ENCODE peak calls at places on chromosomes 1 and 21, in nine cellular contexts. One of them, this sample, is unnamed.

GRCh38 chr1:92817986-92818764 is 13.7 kb upstream of the RPL5 start:
- DNase-seq in MM.1S: peak
- DNase-seq in CD8-positive, alpha-beta T cell: no peak
- DNase-seq in heart right ventricle: peak
- DNase-seq in epithelial cell of esophagus: peak
- DNase-seq in foreskin fibroblast: no peak
- DNase-seq in fibroblast of mammary gland: peak
- DNase-seq in aorta: no peak
- DNase-seq in upper lobe of right lung: no peak
- DNase-seq in this sample: no peak

GRCh38 chr1:119771016-119771415 is 2.3 kb upstream of the HMGCS2 start:
- DNase-seq in MM.1S: no peak
- DNase-seq in CD8-positive, alpha-beta T cell: no peak
- DNase-seq in heart right ventricle: no peak
- DNase-seq in epithelial cell of esophagus: no peak
- DNase-seq in foreskin fibroblast: no peak
- DNase-seq in fibroblast of mammary gland: peak
- DNase-seq in aorta: no peak
- DNase-seq in upper lobe of right lung: no peak
- DNase-seq in this sample: no peak

GRCh38 chr1:220925707-220926106 is 46.5 kb downstream of the HLX start:
- DNase-seq in MM.1S: no peak
- DNase-seq in CD8-positive, alpha-beta T cell: no peak
- DNase-seq in heart right ventricle: no peak
- DNase-seq in epithelial cell of esophagus: peak
- DNase-seq in foreskin fibroblast: no peak
- DNase-seq in fibroblast of mammary gland: no peak
- DNase-seq in aorta: no peak
- DNase-seq in upper lobe of right lung: no peak
- DNase-seq in this sample: no peak

GRCh38 chr1:2110738-2111673 is 60.8 kb downstream of the PRKCZ start:
- DNase-seq in MM.1S: no peak
- DNase-seq in CD8-positive, alpha-beta T cell: no peak
- DNase-seq in heart right ventricle: no peak
- DNase-seq in epithelial cell of esophagus: no peak
- DNase-seq in foreskin fibroblast: no peak
- DNase-seq in fibroblast of mammary gland: no peak
- DNase-seq in aorta: peak
- DNase-seq in upper lobe of right lung: peak
- DNase-seq in this sample: no peak

GRCh38 chr1:218394416-218394815 is 49.3 kb downstream of the TGFB2 start:
- DNase-seq in MM.1S: no peak
- DNase-seq in CD8-positive, alpha-beta T cell: no peak
- DNase-seq in heart right ventricle: no peak
- DNase-seq in epithelial cell of esophagus: no peak
- DNase-seq in foreskin fibroblast: no peak
- DNase-seq in fibroblast of mammary gland: no peak
- DNase-seq in aorta: no peak
- DNase-seq in upper lobe of right lung: no peak
- DNase-seq in this sample: no peak

GRCh38 chr1:177600936-177601335 is 368.9 kb downstream of the SEC16B start:
- DNase-seq in MM.1S: no peak
- DNase-seq in CD8-positive, alpha-beta T cell: no peak
- DNase-seq in heart right ventricle: no peak
- DNase-seq in epithelial cell of esophagus: no peak
- DNase-seq in foreskin fibroblast: no peak
- DNase-seq in fibroblast of mammary gland: no peak
- DNase-seq in aorta: no peak
- DNase-seq in upper lobe of right lung: no peak
- DNase-seq in this sample: no peak

GRCh38 chr1:99557556-99558256 is 88.2 kb upstream of the PALMD start:
- DNase-seq in MM.1S: no peak
- DNase-seq in CD8-positive, alpha-beta T cell: no peak
- DNase-seq in heart right ventricle: no peak
- DNase-seq in epithelial cell of esophagus: peak
- DNase-seq in foreskin fibroblast: peak
- DNase-seq in fibroblast of mammary gland: peak
- DNase-seq in aorta: no peak
- DNase-seq in upper lobe of right lung: no peak
- DNase-seq in this sample: peak

GRCh38 chr1:1059494-1060280 is 14.4 kb downstream of the RNF223 start:
- DNase-seq in MM.1S: peak
- DNase-seq in CD8-positive, alpha-beta T cell: peak
- DNase-seq in heart right ventricle: peak
- DNase-seq in epithelial cell of esophagus: peak
- DNase-seq in foreskin fibroblast: peak
- DNase-seq in fibroblast of mammary gland: peak
- DNase-seq in aorta: peak
- DNase-seq in upper lobe of right lung: peak
- DNase-seq in this sample: no peak

GRCh38 chr1:65813956-65814355 is 21.3 kb downstream of the PDE4B start:
- DNase-seq in MM.1S: no peak
- DNase-seq in CD8-positive, alpha-beta T cell: no peak
- DNase-seq in heart right ventricle: no peak
- DNase-seq in epithelial cell of esophagus: peak
- DNase-seq in foreskin fibroblast: peak
- DNase-seq in fibroblast of mammary gland: peak
- DNase-seq in aorta: no peak
- DNase-seq in upper lobe of right lung: no peak
- DNase-seq in this sample: no peak

GRCh38 chr1:186236921-186237320 is 138.1 kb downstream of the TPR start:
- DNase-seq in MM.1S: no peak
- DNase-seq in CD8-positive, alpha-beta T cell: no peak
- DNase-seq in heart right ventricle: no peak
- DNase-seq in epithelial cell of esophagus: peak
- DNase-seq in foreskin fibroblast: peak
- DNase-seq in fibroblast of mammary gland: peak
- DNase-seq in aorta: no peak
- DNase-seq in upper lobe of right lung: no peak
- DNase-seq in this sample: peak

GRCh38 chr1:177384461-177384860 is 213.7 kb downstream of the BRINP2 start:
- DNase-seq in MM.1S: no peak
- DNase-seq in CD8-positive, alpha-beta T cell: no peak
- DNase-seq in heart right ventricle: no peak
- DNase-seq in epithelial cell of esophagus: peak
- DNase-seq in foreskin fibroblast: peak
- DNase-seq in fibroblast of mammary gland: peak
- DNase-seq in aorta: no peak
- DNase-seq in upper lobe of right lung: no peak
- DNase-seq in this sample: no peak

GRCh38 chr1:149997585-149998262 is 12.8 kb downstream of the OTUD7B start:
- DNase-seq in MM.1S: peak
- DNase-seq in CD8-positive, alpha-beta T cell: no peak
- DNase-seq in heart right ventricle: no peak
- DNase-seq in epithelial cell of esophagus: no peak
- DNase-seq in foreskin fibroblast: no peak
- DNase-seq in fibroblast of mammary gland: no peak
- DNase-seq in aorta: no peak
- DNase-seq in upper lobe of right lung: no peak
- DNase-seq in this sample: no peak

GRCh38 chr21:38186869-38187268 is 69.9 kb upstream of the KCNJ15 start:
- DNase-seq in MM.1S: no peak
- DNase-seq in CD8-positive, alpha-beta T cell: no peak
- DNase-seq in heart right ventricle: no peak
- DNase-seq in epithelial cell of esophagus: no peak
- DNase-seq in foreskin fibroblast: no peak
- DNase-seq in fibroblast of mammary gland: no peak
- DNase-seq in aorta: no peak
- DNase-seq in upper lobe of right lung: no peak
- DNase-seq in this sample: no peak

GRCh38 chr21:31162827-31163226 is 124.6 kb upstream of the KRTAP19-8 start:
- DNase-seq in MM.1S: no peak
- DNase-seq in CD8-positive, alpha-beta T cell: no peak
- DNase-seq in heart right ventricle: no peak
- DNase-seq in epithelial cell of esophagus: peak
- DNase-seq in foreskin fibroblast: peak
- DNase-seq in fibroblast of mammary gland: peak
- DNase-seq in aorta: no peak
- DNase-seq in upper lobe of right lung: no peak
- DNase-seq in this sample: peak

GRCh38 chr1:64163972-64164371 is 39.5 kb upstream of the UBE2U start:
- DNase-seq in MM.1S: no peak
- DNase-seq in CD8-positive, alpha-beta T cell: no peak
- DNase-seq in heart right ventricle: no peak
- DNase-seq in epithelial cell of esophagus: peak
- DNase-seq in foreskin fibroblast: no peak
- DNase-seq in fibroblast of mammary gland: peak
- DNase-seq in aorta: no peak
- DNase-seq in upper lobe of right lung: no peak
- DNase-seq in this sample: no peak

GRCh38 chr1:245062906-245063305 is 91.9 kb upstream of the KIF26B start:
- DNase-seq in MM.1S: no peak
- DNase-seq in CD8-positive, alpha-beta T cell: no peak
- DNase-seq in heart right ventricle: no peak
- DNase-seq in epithelial cell of esophagus: no peak
- DNase-seq in foreskin fibroblast: no peak
- DNase-seq in fibroblast of mammary gland: no peak
- DNase-seq in aorta: no peak
- DNase-seq in upper lobe of right lung: no peak
- DNase-seq in this sample: no peak

GRCh38 chr1:155083865-155084721 is 5.5 kb downstream of the EFNA3 start:
- DNase-seq in MM.1S: peak
- DNase-seq in CD8-positive, alpha-beta T cell: no peak
- DNase-seq in heart right ventricle: peak
- DNase-seq in epithelial cell of esophagus: peak
- DNase-seq in foreskin fibroblast: no peak
- DNase-seq in fibroblast of mammary gland: peak
- DNase-seq in aorta: no peak
- DNase-seq in upper lobe of right lung: no peak
- DNase-seq in this sample: no peak

GRCh38 chr1:27960762-27961645 is 1.2 kb downstream of the XKR8 start:
- DNase-seq in MM.1S: no peak
- DNase-seq in CD8-positive, alpha-beta T cell: no peak
- DNase-seq in heart right ventricle: no peak
- DNase-seq in epithelial cell of esophagus: no peak
- DNase-seq in foreskin fibroblast: peak
- DNase-seq in fibroblast of mammary gland: peak
- DNase-seq in aorta: peak
- DNase-seq in upper lobe of right lung: no peak
- DNase-seq in this sample: no peak
- H3K4me3 ChIP-seq in MM.1S: peak
- H3K4me3 ChIP-seq in CD8-positive, alpha-beta T cell: peak
- H3K4me3 ChIP-seq in heart right ventricle: peak
- H3K4me3 ChIP-seq in epithelial cell of esophagus: peak
- H3K4me3 ChIP-seq in foreskin fibroblast: peak
- H3K4me3 ChIP-seq in fibroblast of mammary gland: peak
- H3K4me3 ChIP-seq in aorta: no peak
- H3K4me3 ChIP-seq in upper lobe of right lung: peak
- H3K4me3 ChIP-seq in this sample: peak

DNA sequence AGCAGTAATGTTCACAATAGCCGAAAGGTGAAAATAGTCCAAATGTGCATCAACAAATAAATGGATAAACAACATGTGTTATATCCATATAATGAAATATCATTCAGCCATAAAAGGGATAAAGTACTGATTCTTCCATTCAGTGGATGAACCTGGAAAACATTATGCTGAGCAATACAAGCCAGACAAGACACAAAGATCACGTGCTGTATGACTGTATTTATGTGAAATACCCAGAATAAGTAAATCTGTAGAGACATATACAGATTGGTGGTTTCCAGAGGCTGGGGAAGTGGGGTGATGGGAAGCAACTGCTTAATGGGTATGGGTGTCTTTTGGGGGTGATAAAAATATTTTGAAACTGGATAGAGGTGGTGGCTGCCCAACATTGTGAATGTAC is 13.3 kb upstream of the GSTM4 start:
- DNase-seq in MM.1S: no peak
- DNase-seq in CD8-positive, alpha-beta T cell: no peak
- DNase-seq in heart right ventricle: no peak
- DNase-seq in epithelial cell of esophagus: no peak
- DNase-seq in foreskin fibroblast: no peak
- DNase-seq in fibroblast of mammary gland: peak
- DNase-seq in aorta: no peak
- DNase-seq in upper lobe of right lung: no peak
- DNase-seq in this sample: no peak
- H3K4me3 ChIP-seq in MM.1S: no peak
- H3K4me3 ChIP-seq in CD8-positive, alpha-beta T cell: no peak
- H3K4me3 ChIP-seq in heart right ventricle: no peak
- H3K4me3 ChIP-seq in epithelial cell of esophagus: no peak
- H3K4me3 ChIP-seq in foreskin fibroblast: no peak
- H3K4me3 ChIP-seq in fibroblast of mammary gland: no peak
- H3K4me3 ChIP-seq in aorta: no peak
- H3K4me3 ChIP-seq in upper lobe of right lung: no peak
- H3K4me3 ChIP-seq in this sample: no peak

DNA sequence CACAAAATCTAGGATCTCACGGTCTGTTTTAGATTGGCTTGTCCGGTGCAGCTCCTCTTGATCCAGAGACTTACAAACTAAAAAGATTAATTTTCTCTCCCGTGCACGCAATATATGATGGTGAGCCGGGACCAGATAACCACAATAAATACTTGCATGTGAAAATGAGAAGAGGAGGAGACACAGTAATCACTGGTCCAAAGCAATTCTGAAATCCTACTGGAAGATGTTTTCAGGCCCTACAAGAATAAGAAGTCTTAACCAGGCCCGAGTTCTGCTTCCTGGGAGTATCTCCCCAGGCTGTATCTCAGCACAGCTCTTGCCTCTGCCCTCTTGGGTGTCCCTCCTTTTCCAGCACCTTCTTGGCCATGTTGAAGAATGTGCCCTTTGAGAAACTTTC is 1.0 kb upstream of the WDR4 start:
- DNase-seq in MM.1S: no peak
- DNase-seq in CD8-positive, alpha-beta T cell: no peak
- DNase-seq in heart right ventricle: no peak
- DNase-seq in epithelial cell of esophagus: no peak
- DNase-seq in foreskin fibroblast: no peak
- DNase-seq in fibroblast of mammary gland: no peak
- DNase-seq in aorta: no peak
- DNase-seq in upper lobe of right lung: no peak
- DNase-seq in this sample: no peak
- H3K4me3 ChIP-seq in MM.1S: peak
- H3K4me3 ChIP-seq in CD8-positive, alpha-beta T cell: peak
- H3K4me3 ChIP-seq in heart right ventricle: peak
- H3K4me3 ChIP-seq in epithelial cell of esophagus: peak
- H3K4me3 ChIP-seq in foreskin fibroblast: peak
- H3K4me3 ChIP-seq in fibroblast of mammary gland: peak
- H3K4me3 ChIP-seq in aorta: no peak
- H3K4me3 ChIP-seq in upper lobe of right lung: peak
- H3K4me3 ChIP-seq in this sample: no peak

DNA sequence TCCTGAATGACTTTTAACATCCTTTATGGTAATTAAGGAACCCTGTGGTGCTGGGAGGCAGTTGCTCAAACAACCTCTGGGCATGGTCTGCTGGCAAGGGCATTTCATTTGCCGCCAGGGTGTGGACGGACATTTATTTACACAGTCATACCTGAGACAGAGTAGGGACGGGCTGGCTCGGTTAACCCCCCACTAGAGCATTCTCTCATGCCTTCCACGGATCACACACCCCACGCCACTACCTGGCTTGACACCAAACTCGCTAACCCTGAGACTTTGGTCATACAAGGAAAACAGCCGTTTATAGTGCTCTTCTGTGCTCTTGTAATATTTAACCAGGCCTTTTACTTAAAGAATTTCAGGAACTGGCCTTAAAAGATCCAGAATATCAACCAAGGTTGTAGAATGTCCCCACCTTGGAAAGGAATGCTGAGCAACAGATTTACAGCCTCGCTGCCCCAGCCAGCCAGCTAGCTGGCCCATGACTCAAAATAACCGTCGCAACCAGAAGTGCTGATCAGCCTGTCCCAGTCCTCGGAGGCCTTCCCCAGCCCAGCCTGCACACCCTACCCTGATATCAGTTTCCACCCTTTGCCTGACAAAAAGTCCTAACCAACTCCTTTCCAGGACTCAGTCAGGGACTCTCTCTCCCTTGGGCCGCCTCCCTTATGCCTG is 6.5 kb upstream of the PDXK start:
- DNase-seq in MM.1S: no peak
- DNase-seq in CD8-positive, alpha-beta T cell: no peak
- DNase-seq in heart right ventricle: no peak
- DNase-seq in epithelial cell of esophagus: peak
- DNase-seq in foreskin fibroblast: no peak
- DNase-seq in fibroblast of mammary gland: no peak
- DNase-seq in aorta: peak
- DNase-seq in upper lobe of right lung: peak
- DNase-seq in this sample: peak
- H3K4me3 ChIP-seq in MM.1S: no peak
- H3K4me3 ChIP-seq in CD8-positive, alpha-beta T cell: no peak
- H3K4me3 ChIP-seq in heart right ventricle: no peak
- H3K4me3 ChIP-seq in epithelial cell of esophagus: peak
- H3K4me3 ChIP-seq in foreskin fibroblast: no peak
- H3K4me3 ChIP-seq in fibroblast of mammary gland: no peak
- H3K4me3 ChIP-seq in aorta: no peak
- H3K4me3 ChIP-seq in upper lobe of right lung: no peak
- H3K4me3 ChIP-seq in this sample: no peak

This sample was measured in BJ.